ENCODE peak calls at places on chromosomes 13 and 19, in ten cellular contexts. F, X, K, E, D, B, R, H, U and T are unnamed samples.

GRCh38 chr13:97238883-97239282 is 16.8 kb downstream of the MBNL2 start:
- DNase-seq in F (no peak), X (no peak), K (no peak), E (no peak), D (no peak), B (no peak), R (no peak), H (no peak), U (no peak), T (no peak)

GRCh38 chr19:41537789-41538188 is 38.2 kb upstream of the CEACAM21 start:
- DNase-seq in F (no peak), X (peak), K (no peak), E (peak), D (no peak), B (no peak), R (no peak), H (no peak), U (peak), T (peak)

GRCh38 chr13:63607153-63607552 is 2191.5 kb upstream of the PCDH20 start:
- DNase-seq in F (no peak), X (no peak), K (no peak), E (no peak), D (no peak), B (no peak), R (no peak), H (no peak), U (no peak), T (no peak)

GRCh38 chr13:57813641-57814040 is 182.1 kb downstream of the PCDH17 start:
- DNase-seq in F (no peak), X (no peak), K (no peak), E (no peak), D (no peak), B (no peak), R (no peak), H (no peak), U (no peak), T (no peak)

GRCh38 chr13:73259061-73259908 is 200.5 kb downstream of the KLF5 start:
- DNase-seq in F (no peak), X (peak), K (no peak), E (peak), D (no peak), B (no peak), R (no peak), H (no peak), U (no peak), T (peak)

GRCh38 chr19:49437231-49437630 is 4.1 kb downstream of the SLC17A7 start:
- DNase-seq in F (no peak), X (no peak), K (no peak), E (no peak), D (no peak), B (no peak), R (no peak), H (peak), U (no peak), T (no peak)

GRCh38 chr19:11422163-11423068 is 3.3 kb upstream of the RGL3 start:
- DNase-seq in F (peak), X (peak), K (no peak), E (no peak), D (peak), B (peak), R (peak), H (peak), U (peak), T (peak)

GRCh38 chr13:87280139-87280538 is 391.0 kb upstream of the SLITRK5 start:
- DNase-seq in F (no peak), X (no peak), K (no peak), E (no peak), D (no peak), B (no peak), R (no peak), H (no peak), U (peak), T (no peak)

GRCh38 chr19:32130241-32130753 is 215.1 kb upstream of the ZNF507 start:
- DNase-seq in F (no peak), X (no peak), K (no peak), E (no peak), D (no peak), B (no peak), R (no peak), H (no peak), U (no peak), T (no peak)

GRCh38 chr19:38538793-38539528 is 78.8 kb downstream of the MAP4K1 start:
- DNase-seq in F (peak), X (no peak), K (no peak), E (no peak), D (no peak), B (no peak), R (no peak), H (no peak), U (peak), T (peak)

GRCh38 chr19:32336259-32337111 is 8.9 kb upstream of the ZNF507 start:
- DNase-seq in F (no peak), X (peak), K (no peak), E (peak), D (no peak), B (no peak), R (no peak), H (no peak), U (peak), T (peak)

GRCh38 chr19:18683955-18684641 is 618 bp downstream of the CRTC1 start:
- DNase-seq in F (no peak), X (no peak), K (no peak), E (no peak), D (no peak), B (no peak), R (no peak), H (no peak), U (no peak), T (no peak)

GRCh38 chr19:18682807-18683108 is 722 bp upstream of the CRTC1 start:
- DNase-seq in F (peak), X (no peak), K (no peak), E (no peak), D (no peak), B (no peak), R (no peak), H (no peak), U (no peak), T (no peak)

GRCh38 chr19:18684642-18684993 is 1.1 kb downstream of the CRTC1 start:
- DNase-seq in F (no peak), X (no peak), K (no peak), E (no peak), D (no peak), B (no peak), R (no peak), H (no peak), U (no peak), T (no peak)

GRCh38 chr19:18685597-18686164 is 2.2 kb downstream of the CRTC1 start:
- DNase-seq in F (no peak), X (peak), K (no peak), E (peak), D (no peak), B (no peak), R (no peak), H (no peak), U (no peak), T (peak)

GRCh38 chr19:18683109-18683954 is at the start of gene CRTC1:
- DNase-seq in F (peak), X (peak), K (peak), E (peak), D (peak), B (peak), R (peak), H (peak), U (peak), T (peak)
- TF ChIP-seq CTCF in F (no peak), X (no peak), K (no peak), E (no peak), D (no peak), B (no peak), R (no peak), H (no peak), U (no peak), T (no peak)

DNA sequence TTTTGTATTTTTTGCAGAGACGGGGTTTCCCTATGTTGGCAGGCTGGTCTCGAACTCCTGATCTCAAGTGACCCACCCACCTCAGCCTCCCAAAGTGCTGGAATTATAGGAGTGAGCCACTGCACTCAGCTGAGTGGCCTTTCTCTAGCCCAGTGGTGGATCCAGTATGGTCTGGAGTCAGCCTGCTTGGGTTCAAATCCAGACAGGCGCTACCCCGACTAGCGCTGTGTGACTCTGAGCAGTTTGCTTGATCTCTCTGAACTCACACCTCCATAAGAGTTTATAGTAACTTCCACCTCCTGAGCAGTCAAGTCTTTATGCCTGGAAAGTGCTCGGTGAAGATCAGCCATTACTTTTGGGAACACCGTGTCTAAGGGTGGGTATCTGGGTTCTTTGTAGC is 10.4 kb downstream of the S1PR2 start:
- DNase-seq in F (no peak), X (no peak), K (no peak), E (no peak), D (no peak), B (no peak), R (no peak), H (no peak), U (no peak), T (no peak)
- TF ChIP-seq CTCF in F (no peak), X (no peak), K (no peak), E (no peak), D (no peak), B (no peak), R (no peak), H (no peak), U (no peak), T (no peak)

GRCh38 chr19:1780272-1780957 is 27.1 kb downstream of the ONECUT3 start:
- DNase-seq in F (no peak), X (no peak), K (no peak), E (peak), D (no peak), B (no peak), R (no peak), H (no peak), U (no peak), T (no peak)
- TF ChIP-seq CTCF in F (no peak), X (peak), K (no peak), E (peak), D (no peak), B (no peak), R (no peak), H (no peak), U (peak), T (peak)

DNA sequence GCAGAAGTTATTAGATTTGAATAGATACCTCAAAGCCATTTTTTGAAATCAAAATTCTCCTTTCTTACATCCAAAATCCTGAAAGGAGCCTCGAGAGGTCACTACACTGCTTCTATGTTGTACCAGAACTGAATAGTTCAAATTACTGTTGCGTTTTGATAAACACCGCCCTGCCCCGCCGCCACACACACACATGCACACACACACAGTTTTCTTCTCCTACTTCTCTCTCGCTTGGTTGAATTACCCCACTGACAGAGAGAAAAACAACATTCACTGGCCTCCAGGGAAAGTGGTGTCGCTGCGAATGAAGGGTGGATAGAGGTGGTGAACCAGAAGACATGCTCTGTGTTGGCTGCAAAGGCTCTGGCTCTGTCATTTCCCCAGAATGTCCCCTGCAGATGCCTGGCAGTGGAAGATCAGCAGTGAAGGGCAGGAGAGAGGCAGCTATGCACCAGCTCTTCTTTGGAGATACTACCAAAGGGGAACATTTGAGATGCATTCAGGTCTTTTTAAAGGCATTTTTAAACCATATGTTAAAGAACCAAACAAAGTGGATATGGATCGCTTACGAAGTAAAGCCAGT is 183.3 kb upstream of the RFC3 start:
- DNase-seq in F (no peak), X (peak), K (no peak), E (no peak), D (no peak), B (no peak), R (peak), H (no peak), U (no peak), T (peak)
- TF ChIP-seq CTCF in F (no peak), X (no peak), K (no peak), E (no peak), D (no peak), B (no peak), R (no peak), H (no peak), U (no peak), T (no peak)